ENCODE peak calls at places on chromosome 4, in six cellular contexts. One of them, this sample, is unnamed.

GRCh38 chr4:125254111-125254510 is 60.6 kb upstream of the FAT4 start:
- DNase-seq in AG08395: peak; percentile 2
- DNase-seq in OCI-LY7: no peak
- DNase-seq in EL: peak; percentile 40
- DNase-seq in G401: no peak
- DNase-seq in ecto neural progenitor cell: no peak
- DNase-seq in this sample: peak; percentile 13

GRCh38 chr4:7621252-7621651 is 186.5 kb upstream of the PSAPL1 start:
- DNase-seq in AG08395: no peak
- DNase-seq in OCI-LY7: no peak
- DNase-seq in EL: no peak
- DNase-seq in G401: no peak
- DNase-seq in ecto neural progenitor cell: no peak
- DNase-seq in this sample: no peak

GRCh38 chr4:66045913-66046312 is 375.6 kb upstream of the EPHA5 start:
- DNase-seq in AG08395: no peak
- DNase-seq in OCI-LY7: no peak
- DNase-seq in EL: no peak
- DNase-seq in G401: no peak
- DNase-seq in ecto neural progenitor cell: no peak
- DNase-seq in this sample: no peak

GRCh38 chr4:102246416-102246815 is 98.9 kb downstream of the SLC39A8 start:
- DNase-seq in AG08395: no peak
- DNase-seq in OCI-LY7: no peak
- DNase-seq in EL: no peak
- DNase-seq in G401: no peak
- DNase-seq in ecto neural progenitor cell: no peak
- DNase-seq in this sample: no peak

GRCh38 chr4:62460329-62460728 is 1260.2 kb downstream of the ADGRL3 start:
- DNase-seq in AG08395: no peak
- DNase-seq in OCI-LY7: no peak
- DNase-seq in EL: no peak
- DNase-seq in G401: no peak
- DNase-seq in ecto neural progenitor cell: no peak
- DNase-seq in this sample: no peak

GRCh38 chr4:117134386-117134785 is 49.0 kb upstream of the TRAM1L1 start:
- DNase-seq in AG08395: peak; percentile 2
- DNase-seq in OCI-LY7: no peak
- DNase-seq in EL: peak; percentile 8
- DNase-seq in G401: peak; percentile 72
- DNase-seq in ecto neural progenitor cell: peak; percentile 49
- DNase-seq in this sample: peak; percentile 23

GRCh38 chr4:150135134-150135773 is 57.0 kb downstream of the DCLK2 start:
- DNase-seq in AG08395: no peak
- DNase-seq in OCI-LY7: no peak
- DNase-seq in EL: peak; percentile 50
- DNase-seq in G401: no peak
- DNase-seq in ecto neural progenitor cell: no peak
- DNase-seq in this sample: no peak

GRCh38 chr4:148787831-148788477 is 345.7 kb upstream of the NR3C2 start:
- DNase-seq in AG08395: peak; percentile 35
- DNase-seq in OCI-LY7: no peak
- DNase-seq in EL: no peak
- DNase-seq in G401: no peak
- DNase-seq in ecto neural progenitor cell: no peak
- DNase-seq in this sample: peak; percentile 13

GRCh38 chr4:24598025-24598424 is 13.7 kb upstream of the DHX15 start:
- DNase-seq in AG08395: no peak
- DNase-seq in OCI-LY7: no peak
- DNase-seq in EL: no peak
- DNase-seq in G401: no peak
- DNase-seq in ecto neural progenitor cell: no peak
- DNase-seq in this sample: no peak

GRCh38 chr4:107269175-107269574 is 233.1 kb upstream of the DKK2 start:
- DNase-seq in AG08395: no peak
- DNase-seq in OCI-LY7: no peak
- DNase-seq in EL: no peak
- DNase-seq in G401: no peak
- DNase-seq in ecto neural progenitor cell: no peak
- DNase-seq in this sample: no peak

GRCh38 chr4:107902715-107903114 is 28.6 kb upstream of the CYP2U1 start:
- DNase-seq in AG08395: no peak
- DNase-seq in OCI-LY7: no peak
- DNase-seq in EL: no peak
- DNase-seq in G401: no peak
- DNase-seq in ecto neural progenitor cell: no peak
- DNase-seq in this sample: no peak

GRCh38 chr4:157992038-157992706 is 180.7 kb downstream of the GASK1B start:
- DNase-seq in AG08395: peak; percentile 40
- DNase-seq in OCI-LY7: peak; percentile 38
- DNase-seq in EL: peak; percentile 66
- DNase-seq in G401: peak; percentile 74
- DNase-seq in ecto neural progenitor cell: no peak
- DNase-seq in this sample: no peak

GRCh38 chr4:35182451-35182850 is 1061.9 kb downstream of the ARAP2 start:
- DNase-seq in AG08395: no peak
- DNase-seq in OCI-LY7: no peak
- DNase-seq in EL: no peak
- DNase-seq in G401: no peak
- DNase-seq in ecto neural progenitor cell: no peak
- DNase-seq in this sample: no peak

GRCh38 chr4:65865489-65865888 is 195.2 kb upstream of the EPHA5 start:
- DNase-seq in AG08395: no peak
- DNase-seq in OCI-LY7: peak; percentile 1
- DNase-seq in EL: peak; percentile 1
- DNase-seq in G401: no peak
- DNase-seq in ecto neural progenitor cell: no peak
- DNase-seq in this sample: no peak

GRCh38 chr4:23234018-23234417 is 541.3 kb downstream of the GBA3 start:
- DNase-seq in AG08395: no peak
- DNase-seq in OCI-LY7: no peak
- DNase-seq in EL: no peak
- DNase-seq in G401: no peak
- DNase-seq in ecto neural progenitor cell: no peak
- DNase-seq in this sample: no peak

GRCh38 chr4:141425124-141425523 is 204.4 kb downstream of the ZNF330 start:
- DNase-seq in AG08395: peak; percentile 50
- DNase-seq in OCI-LY7: no peak
- DNase-seq in EL: peak; percentile 57
- DNase-seq in G401: no peak
- DNase-seq in ecto neural progenitor cell: no peak
- DNase-seq in this sample: peak; percentile 26

GRCh38 chr4:83083925-83084475 is 30.5 kb downstream of the PLAC8 start:
- DNase-seq in AG08395: no peak
- DNase-seq in OCI-LY7: no peak
- DNase-seq in EL: no peak
- DNase-seq in G401: no peak
- DNase-seq in ecto neural progenitor cell: no peak
- DNase-seq in this sample: no peak

GRCh38 chr4:12041828-12042227 is 613.1 kb upstream of the HS3ST1 start:
- DNase-seq in AG08395: no peak
- DNase-seq in OCI-LY7: no peak
- DNase-seq in EL: no peak
- DNase-seq in G401: no peak
- DNase-seq in ecto neural progenitor cell: no peak
- DNase-seq in this sample: no peak

GRCh38 chr4:8589831-8590545 is 2.6 kb upstream of the CPZ start:
- DNase-seq in AG08395: peak; percentile 44
- DNase-seq in OCI-LY7: no peak
- DNase-seq in EL: peak; percentile 83
- DNase-seq in G401: no peak
- DNase-seq in ecto neural progenitor cell: no peak
- DNase-seq in this sample: no peak

GRCh38 chr4:185357220-185357619 is 38.5 kb downstream of the LRP2BP start:
- DNase-seq in AG08395: peak; percentile 11
- DNase-seq in OCI-LY7: no peak
- DNase-seq in EL: no peak
- DNase-seq in G401: no peak
- DNase-seq in ecto neural progenitor cell: no peak
- DNase-seq in this sample: no peak

GRCh38 chr4:175970072-175970471 is 95.6 kb upstream of the WDR17 start:
- DNase-seq in AG08395: no peak
- DNase-seq in OCI-LY7: no peak
- DNase-seq in EL: no peak
- DNase-seq in G401: no peak
- DNase-seq in ecto neural progenitor cell: no peak
- DNase-seq in this sample: no peak

GRCh38 chr4:149371021-149371420 is 444.6 kb downstream of the IQCM start:
- DNase-seq in AG08395: peak; percentile 67
- DNase-seq in OCI-LY7: peak; percentile 45
- DNase-seq in EL: peak; percentile 60
- DNase-seq in G401: peak; percentile 9
- DNase-seq in ecto neural progenitor cell: no peak
- DNase-seq in this sample: peak; percentile 51

GRCh38 chr4:71206763-71207162 is 132.1 kb upstream of the SLC4A4 start:
- DNase-seq in AG08395: peak; percentile 38
- DNase-seq in OCI-LY7: no peak
- DNase-seq in EL: peak; percentile 78
- DNase-seq in G401: no peak
- DNase-seq in ecto neural progenitor cell: no peak
- DNase-seq in this sample: peak; percentile 39

GRCh38 chr4:130985371-130985770 is 1889.4 kb downstream of the C4orf33 start:
- DNase-seq in AG08395: no peak
- DNase-seq in OCI-LY7: no peak
- DNase-seq in EL: no peak
- DNase-seq in G401: no peak
- DNase-seq in ecto neural progenitor cell: no peak
- DNase-seq in this sample: no peak

GRCh38 chr4:123599920-123600394 is 203.4 kb downstream of the SPRY1 start:
- DNase-seq in AG08395: peak; percentile 20
- DNase-seq in OCI-LY7: peak; percentile 84
- DNase-seq in EL: no peak
- DNase-seq in G401: peak; percentile 47
- DNase-seq in ecto neural progenitor cell: no peak
- DNase-seq in this sample: no peak

GRCh38 chr4:10496200-10496599 is 39.0 kb upstream of the ZNF518B start:
- DNase-seq in AG08395: no peak
- DNase-seq in OCI-LY7: no peak
- DNase-seq in EL: no peak
- DNase-seq in G401: no peak
- DNase-seq in ecto neural progenitor cell: peak; percentile 50
- DNase-seq in this sample: no peak

GRCh38 chr4:142322996-142323395 is 523.1 kb downstream of the INPP4B start:
- DNase-seq in AG08395: peak; percentile 16
- DNase-seq in OCI-LY7: no peak
- DNase-seq in EL: peak; percentile 23
- DNase-seq in G401: no peak
- DNase-seq in ecto neural progenitor cell: no peak
- DNase-seq in this sample: no peak